ENCODE peak calls at places on chromosomes 16 and 17, in five cellular contexts. One of them, this sample, is unnamed.

GRCh38 chr16:68908000-68908313 is 64.6 kb downstream of the TANGO6 start:
- DNase-seq in AG04450: no peak
- DNase-seq in progenitor cell of endocrine pancreas: no peak
- DNase-seq in activated T-helper 1 cell treated with Interleukin-2 at 50 U/mL for 16 hours: no peak
- DNase-seq in stimulated activated CD4-positive, alpha-beta T cell treated with anti-CD3 and anti-CD28 coated beads, TNF-alpha, amount 100 ng/mL, for 48 hours: no peak
- DNase-seq in this sample: no peak

GRCh38 chr17:82007495-82008257 is 15.0 kb downstream of the CENPX start:
- DNase-seq in AG04450: no peak
- DNase-seq in progenitor cell of endocrine pancreas: no peak
- DNase-seq in activated T-helper 1 cell treated with Interleukin-2 at 50 U/mL for 16 hours: no peak
- DNase-seq in stimulated activated CD4-positive, alpha-beta T cell treated with anti-CD3 and anti-CD28 coated beads, TNF-alpha, amount 100 ng/mL, for 48 hours: no peak
- DNase-seq in this sample: no peak

GRCh38 chr16:80664226-80664625 is 123.4 kb downstream of the DYNLRB2 start:
- DNase-seq in AG04450: no peak
- DNase-seq in progenitor cell of endocrine pancreas: no peak
- DNase-seq in activated T-helper 1 cell treated with Interleukin-2 at 50 U/mL for 16 hours: no peak
- DNase-seq in stimulated activated CD4-positive, alpha-beta T cell treated with anti-CD3 and anti-CD28 coated beads, TNF-alpha, amount 100 ng/mL, for 48 hours: no peak
- DNase-seq in this sample: no peak

GRCh38 chr17:40559016-40559853 is 6.0 kb downstream of the CCR7 start:
- DNase-seq in AG04450: no peak
- DNase-seq in progenitor cell of endocrine pancreas: peak; percentile 5
- DNase-seq in activated T-helper 1 cell treated with Interleukin-2 at 50 U/mL for 16 hours: no peak
- DNase-seq in stimulated activated CD4-positive, alpha-beta T cell treated with anti-CD3 and anti-CD28 coated beads, TNF-alpha, amount 100 ng/mL, for 48 hours: no peak
- DNase-seq in this sample: no peak

GRCh38 chr17:74051348-74051747 is 152.1 kb upstream of the RPL38 start:
- DNase-seq in AG04450: no peak
- DNase-seq in progenitor cell of endocrine pancreas: no peak
- DNase-seq in activated T-helper 1 cell treated with Interleukin-2 at 50 U/mL for 16 hours: no peak
- DNase-seq in stimulated activated CD4-positive, alpha-beta T cell treated with anti-CD3 and anti-CD28 coated beads, TNF-alpha, amount 100 ng/mL, for 48 hours: no peak
- DNase-seq in this sample: no peak

GRCh38 chr16:66523861-66524354 is 26.0 kb downstream of the TK2 start:
- DNase-seq in AG04450: no peak
- DNase-seq in progenitor cell of endocrine pancreas: no peak
- DNase-seq in activated T-helper 1 cell treated with Interleukin-2 at 50 U/mL for 16 hours: no peak
- DNase-seq in stimulated activated CD4-positive, alpha-beta T cell treated with anti-CD3 and anti-CD28 coated beads, TNF-alpha, amount 100 ng/mL, for 48 hours: no peak
- DNase-seq in this sample: no peak

GRCh38 chr17:8479431-8479947 is 43.8 kb downstream of the NDEL1 start:
- DNase-seq in AG04450: peak; percentile 33
- DNase-seq in progenitor cell of endocrine pancreas: no peak
- DNase-seq in activated T-helper 1 cell treated with Interleukin-2 at 50 U/mL for 16 hours: no peak
- DNase-seq in stimulated activated CD4-positive, alpha-beta T cell treated with anti-CD3 and anti-CD28 coated beads, TNF-alpha, amount 100 ng/mL, for 48 hours: no peak
- DNase-seq in this sample: no peak

GRCh38 chr16:56847173-56847948 is 17.6 kb upstream of the SLC12A3 start:
- DNase-seq in AG04450: no peak
- DNase-seq in progenitor cell of endocrine pancreas: no peak
- DNase-seq in activated T-helper 1 cell treated with Interleukin-2 at 50 U/mL for 16 hours: no peak
- DNase-seq in stimulated activated CD4-positive, alpha-beta T cell treated with anti-CD3 and anti-CD28 coated beads, TNF-alpha, amount 100 ng/mL, for 48 hours: no peak
- DNase-seq in this sample: no peak

GRCh38 chr16:46720619-46721018 is 27.5 kb downstream of the MYLK3 start:
- DNase-seq in AG04450: no peak
- DNase-seq in progenitor cell of endocrine pancreas: no peak
- DNase-seq in activated T-helper 1 cell treated with Interleukin-2 at 50 U/mL for 16 hours: no peak
- DNase-seq in stimulated activated CD4-positive, alpha-beta T cell treated with anti-CD3 and anti-CD28 coated beads, TNF-alpha, amount 100 ng/mL, for 48 hours: no peak
- DNase-seq in this sample: no peak

GRCh38 chr16:67150058-67150832 is 553 bp downstream of the B3GNT9 start:
- DNase-seq in AG04450: no peak
- DNase-seq in progenitor cell of endocrine pancreas: no peak
- DNase-seq in activated T-helper 1 cell treated with Interleukin-2 at 50 U/mL for 16 hours: no peak
- DNase-seq in stimulated activated CD4-positive, alpha-beta T cell treated with anti-CD3 and anti-CD28 coated beads, TNF-alpha, amount 100 ng/mL, for 48 hours: no peak
- DNase-seq in this sample: peak; percentile 90

GRCh38 chr17:42155614-42156045 is 841 bp upstream of the RAB5C start:
- DNase-seq in AG04450: no peak
- DNase-seq in progenitor cell of endocrine pancreas: no peak
- DNase-seq in activated T-helper 1 cell treated with Interleukin-2 at 50 U/mL for 16 hours: no peak
- DNase-seq in stimulated activated CD4-positive, alpha-beta T cell treated with anti-CD3 and anti-CD28 coated beads, TNF-alpha, amount 100 ng/mL, for 48 hours: no peak
- DNase-seq in this sample: no peak

GRCh38 chr16:87584271-87584670 is 18.0 kb upstream of the JPH3 start:
- DNase-seq in AG04450: no peak
- DNase-seq in progenitor cell of endocrine pancreas: no peak
- DNase-seq in activated T-helper 1 cell treated with Interleukin-2 at 50 U/mL for 16 hours: no peak
- DNase-seq in stimulated activated CD4-positive, alpha-beta T cell treated with anti-CD3 and anti-CD28 coated beads, TNF-alpha, amount 100 ng/mL, for 48 hours: no peak
- DNase-seq in this sample: peak; percentile 58

GRCh38 chr16:500699-501098 is 26.8 kb upstream of the CAPN15 start:
- DNase-seq in AG04450: no peak
- DNase-seq in progenitor cell of endocrine pancreas: no peak
- DNase-seq in activated T-helper 1 cell treated with Interleukin-2 at 50 U/mL for 16 hours: no peak
- DNase-seq in stimulated activated CD4-positive, alpha-beta T cell treated with anti-CD3 and anti-CD28 coated beads, TNF-alpha, amount 100 ng/mL, for 48 hours: no peak
- DNase-seq in this sample: no peak

GRCh38 chr17:54948380-54948779 is 20.1 kb downstream of the COX11 start:
- DNase-seq in AG04450: peak; percentile 77
- DNase-seq in progenitor cell of endocrine pancreas: no peak
- DNase-seq in activated T-helper 1 cell treated with Interleukin-2 at 50 U/mL for 16 hours: no peak
- DNase-seq in stimulated activated CD4-positive, alpha-beta T cell treated with anti-CD3 and anti-CD28 coated beads, TNF-alpha, amount 100 ng/mL, for 48 hours: no peak
- DNase-seq in this sample: no peak

GRCh38 chr17:70022175-70022574 is 52.9 kb upstream of the KCNJ16 start:
- DNase-seq in AG04450: no peak
- DNase-seq in progenitor cell of endocrine pancreas: no peak
- DNase-seq in activated T-helper 1 cell treated with Interleukin-2 at 50 U/mL for 16 hours: no peak
- DNase-seq in stimulated activated CD4-positive, alpha-beta T cell treated with anti-CD3 and anti-CD28 coated beads, TNF-alpha, amount 100 ng/mL, for 48 hours: no peak
- DNase-seq in this sample: no peak

This sample was measured in cardiac muscle cell.